ENCODE peak calls at places on chromosomes 7 and 10, in eight cellular contexts. U, C, Q, Z, I, S, Y and O are unnamed samples.

GRCh38 chr10:70898687-70899086 is 10.3 kb upstream of the PCBD1 start:
- DNase-seq in U (no peak), C (no peak), Q (no peak), Z (no peak), I (no peak), S (no peak), Y (no peak), O (peak)

GRCh38 chr7:54860843-54861242 is 101.8 kb upstream of the SEC61G start:
- DNase-seq in U (no peak), C (no peak), Q (no peak), Z (no peak), I (no peak), S (no peak), Y (no peak), O (no peak)

GRCh38 chr10:130921461-130921860 is 390.1 kb downstream of the TCERG1L start:
- DNase-seq in U (no peak), C (no peak), Q (no peak), Z (no peak), I (peak), S (no peak), Y (no peak), O (no peak)

GRCh38 chr7:1850976-1851571 is 181.0 kb downstream of the ELFN1 start:
- DNase-seq in U (no peak), C (no peak), Q (peak), Z (no peak), I (no peak), S (no peak), Y (no peak), O (no peak)

GRCh38 chr7:141291541-141291940 is 217.7 kb downstream of the TMEM178B start:
- DNase-seq in U (no peak), C (no peak), Q (no peak), Z (no peak), I (no peak), S (no peak), Y (no peak), O (no peak)

GRCh38 chr7:70355591-70356323 is 757.5 kb downstream of the AUTS2 start:
- DNase-seq in U (no peak), C (peak), Q (no peak), Z (no peak), I (no peak), S (peak), Y (peak), O (no peak)

GRCh38 chr10:120098242-120098930 is 205.9 kb downstream of the SEC23IP start:
- DNase-seq in U (no peak), C (peak), Q (no peak), Z (no peak), I (no peak), S (no peak), Y (no peak), O (no peak)

GRCh38 chr7:138186951-138187351 is 110.7 kb downstream of the AKR1D1 start:
- DNase-seq in U (peak), C (no peak), Q (no peak), Z (no peak), I (no peak), S (peak), Y (no peak), O (no peak)

GRCh38 chr7:69768986-69769595 is 170.8 kb downstream of the AUTS2 start:
- DNase-seq in U (peak), C (no peak), Q (no peak), Z (no peak), I (no peak), S (no peak), Y (no peak), O (no peak)

GRCh38 chr7:150862356-150862755 is 10.0 kb downstream of the AOC1 start:
- DNase-seq in U (no peak), C (no peak), Q (no peak), Z (no peak), I (peak), S (no peak), Y (no peak), O (no peak)

GRCh38 chr10:111128331-111129167 is 51.7 kb downstream of the ADRA2A start:
- DNase-seq in U (peak), C (no peak), Q (no peak), Z (no peak), I (no peak), S (no peak), Y (no peak), O (peak)

GRCh38 chr10:17031656-17032630 is 97.7 kb downstream of the CUBN start:
- DNase-seq in U (no peak), C (no peak), Q (no peak), Z (no peak), I (no peak), S (peak), Y (no peak), O (no peak)

GRCh38 chr10:35565602-35566061 is 39.5 kb upstream of the GJD4 start:
- DNase-seq in U (peak), C (no peak), Q (no peak), Z (no peak), I (peak), S (no peak), Y (no peak), O (no peak)

GRCh38 chr7:876972-877311 is 588 bp downstream of the GET4 start:
- DNase-seq in U (no peak), C (no peak), Q (no peak), Z (no peak), I (no peak), S (no peak), Y (no peak), O (no peak)

GRCh38 chr7:159039716-159040115 is 105.0 kb downstream of the VIPR2 start:
- DNase-seq in U (no peak), C (no peak), Q (no peak), Z (no peak), I (no peak), S (no peak), Y (no peak), O (no peak)

GRCh38 chr10:47332371-47332770 is 10.1 kb downstream of the GDF2 start:
- DNase-seq in U (no peak), C (no peak), Q (no peak), Z (no peak), I (no peak), S (no peak), Y (no peak), O (no peak)

GRCh38 chr7:29622335-29623265 is 59.0 kb downstream of the PRR15 start:
- DNase-seq in U (peak), C (no peak), Q (no peak), Z (no peak), I (no peak), S (no peak), Y (no peak), O (peak)

GRCh38 chr7:155465761-155466141 is 7.8 kb downstream of the EN2 start:
- DNase-seq in U (no peak), C (no peak), Q (no peak), Z (no peak), I (no peak), S (no peak), Y (no peak), O (no peak)

GRCh38 chr10:23439452-23439919 is 611 bp downstream of the OTUD1 start:
- DNase-seq in U (peak), C (peak), Q (no peak), Z (no peak), I (no peak), S (peak), Y (no peak), O (no peak)

GRCh38 chr10:2037966-2038493 is 300.7 kb upstream of the ADARB2 start:
- DNase-seq in U (no peak), C (no peak), Q (no peak), Z (no peak), I (no peak), S (no peak), Y (no peak), O (no peak)

GRCh38 chr7:66735154-66735553 is 5.4 kb upstream of the RABGEF1 start:
- DNase-seq in U (no peak), C (no peak), Q (no peak), Z (no peak), I (no peak), S (no peak), Y (no peak), O (no peak)

GRCh38 chr7:66737667-66738066 is 2.9 kb upstream of the RABGEF1 start:
- DNase-seq in U (no peak), C (peak), Q (no peak), Z (no peak), I (no peak), S (no peak), Y (peak), O (no peak)

GRCh38 chr7:66739477-66739876 is 1.1 kb upstream of the RABGEF1 start:
- DNase-seq in U (no peak), C (no peak), Q (no peak), Z (no peak), I (no peak), S (no peak), Y (no peak), O (no peak)

GRCh38 chr7:66735850-66736249 is 4.7 kb upstream of the RABGEF1 start:
- DNase-seq in U (no peak), C (no peak), Q (no peak), Z (no peak), I (no peak), S (no peak), Y (no peak), O (no peak)

DNA sequence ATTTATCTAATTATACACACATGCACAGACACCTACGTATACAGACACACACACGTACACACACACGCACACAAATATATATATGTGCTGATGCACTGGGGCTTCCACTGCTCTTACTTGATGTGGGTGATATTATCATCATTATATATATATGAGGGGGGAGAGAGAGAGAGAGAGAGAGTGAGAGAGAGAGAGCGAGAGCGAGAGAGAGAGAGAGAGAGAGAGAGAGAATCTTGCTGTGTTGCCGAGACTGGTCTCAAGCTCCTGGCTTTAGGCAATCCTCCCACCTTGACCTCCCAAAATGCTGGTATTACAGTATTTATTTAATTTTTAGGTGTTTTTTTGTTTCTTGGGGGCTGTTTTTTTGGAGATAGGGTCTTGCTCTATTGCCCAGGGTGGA is 3.6 kb upstream of the RABGEF1 start:
- DNase-seq in U (no peak), C (no peak), Q (no peak), Z (no peak), I (no peak), S (no peak), Y (no peak), O (no peak)
- H3K27ac ChIP-seq in U (no peak), C (no peak), Q (no peak), Z (no peak), I (no peak), S (no peak), Y (peak), O (no peak)

GRCh38 chr7:133203490-133203889 is 49.4 kb upstream of the EXOC4 start:
- DNase-seq in U (no peak), C (no peak), Q (no peak), Z (no peak), I (no peak), S (no peak), Y (no peak), O (no peak)

DNA sequence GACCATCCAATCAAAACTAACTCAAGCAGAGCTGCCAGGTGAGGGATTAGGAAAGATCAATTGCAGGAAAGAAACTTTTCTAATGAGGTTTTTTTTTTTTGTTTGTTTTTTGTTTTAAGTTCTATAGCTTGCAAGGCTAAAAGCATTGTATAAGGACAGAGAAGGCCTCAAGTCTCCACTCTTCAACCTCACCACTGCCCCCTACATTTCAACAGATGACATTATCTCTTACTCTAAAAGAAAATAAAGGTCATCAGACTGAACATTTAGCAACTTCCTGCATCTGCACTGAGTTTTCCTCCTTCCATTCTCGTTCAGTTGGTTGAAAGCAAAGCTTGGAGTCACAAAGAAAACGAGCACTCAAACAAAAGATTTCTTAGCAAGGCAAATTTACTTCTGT is 45.2 kb upstream of the EXOC4 start:
- DNase-seq in U (no peak), C (peak), Q (no peak), Z (no peak), I (no peak), S (peak), Y (peak), O (no peak)
- H3K27ac ChIP-seq in U (no peak), C (no peak), Q (no peak), Z (no peak), I (no peak), S (peak), Y (no peak), O (no peak)

GRCh38 chr7:23242935-23243334 is 3.6 kb upstream of the GPNMB start:
- DNase-seq in U (no peak), C (no peak), Q (no peak), Z (no peak), I (no peak), S (no peak), Y (no peak), O (no peak)
- H3K27ac ChIP-seq in U (no peak), C (no peak), Q (no peak), Z (no peak), I (no peak), S (no peak), Y (no peak), O (no peak)

DNA sequence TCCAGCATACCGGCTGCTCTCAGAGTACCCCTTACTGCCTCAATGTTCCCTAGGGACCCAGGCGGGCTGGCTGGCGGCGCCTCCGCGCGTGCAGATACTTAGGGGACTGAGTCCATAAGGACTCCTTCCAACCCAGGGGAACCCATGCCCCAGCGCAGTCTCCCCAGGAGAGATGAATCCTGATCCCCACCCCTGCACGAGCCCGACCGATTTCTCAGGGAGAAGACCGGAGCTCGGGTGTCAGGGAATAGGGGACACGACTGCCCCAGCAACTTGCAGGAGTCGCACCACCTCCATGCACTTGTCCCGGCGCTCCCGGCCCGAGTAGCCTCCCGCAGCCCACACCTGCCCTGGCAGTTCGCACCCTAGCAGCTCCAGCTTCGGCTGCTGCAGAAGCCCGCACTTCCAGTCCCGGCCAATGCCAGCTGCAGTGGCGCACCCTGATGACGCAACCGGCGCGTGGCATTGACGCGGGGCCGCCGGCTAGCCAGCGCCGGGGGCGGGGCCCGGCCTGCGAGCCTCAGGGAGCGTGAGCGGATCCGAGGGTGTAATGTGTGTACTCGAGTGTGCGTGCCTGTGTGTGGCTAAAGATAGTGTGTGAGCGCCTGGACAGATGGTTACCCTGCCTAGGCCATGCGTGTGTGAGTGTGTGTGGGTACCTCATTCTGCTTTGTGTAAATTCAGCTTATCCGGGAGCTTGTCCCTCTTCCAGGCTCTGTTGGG is at the start of gene GPAM:
- DNase-seq in U (peak), C (peak), Q (peak), Z (peak), I (peak), S (peak), Y (peak), O (peak)
- H3K27ac ChIP-seq in U (peak), C (peak), Q (peak), Z (peak), I (peak), S (no peak), Y (peak), O (peak)